ENCODE peak calls at places on chromosomes 1 and 21, in eight cellular contexts. One of them, this sample, is unnamed.

GRCh38 chr1:172450524-172450885 is 6.6 kb upstream of the PIGC start:
- DNase-seq in tibial nerve: no peak
- DNase-seq in WTC11: no peak
- DNase-seq in GM12865: no peak
- DNase-seq in breast epithelium: no peak
- DNase-seq in heart left ventricle: no peak
- DNase-seq in HFF-Myc: no peak
- DNase-seq in A549: peak; percentile 12
- DNase-seq in this sample: no peak

GRCh38 chr1:12678350-12678749 is 34.5 kb downstream of the AADACL4 start:
- DNase-seq in tibial nerve: no peak
- DNase-seq in WTC11: no peak
- DNase-seq in GM12865: no peak
- DNase-seq in breast epithelium: peak; percentile 23
- DNase-seq in heart left ventricle: no peak
- DNase-seq in HFF-Myc: no peak
- DNase-seq in A549: no peak
- DNase-seq in this sample: no peak

GRCh38 chr21:28521932-28522826 is 470.5 kb downstream of the LTN1 start:
- DNase-seq in tibial nerve: no peak
- DNase-seq in WTC11: no peak
- DNase-seq in GM12865: peak; percentile 54
- DNase-seq in breast epithelium: no peak
- DNase-seq in heart left ventricle: no peak
- DNase-seq in HFF-Myc: peak; percentile 74
- DNase-seq in A549: no peak
- DNase-seq in this sample: no peak

GRCh38 chr1:51293898-51294515 is 36.4 kb downstream of the TTC39A start:
- DNase-seq in tibial nerve: no peak
- DNase-seq in WTC11: no peak
- DNase-seq in GM12865: no peak
- DNase-seq in breast epithelium: no peak
- DNase-seq in heart left ventricle: no peak
- DNase-seq in HFF-Myc: no peak
- DNase-seq in A549: no peak
- DNase-seq in this sample: no peak

GRCh38 chr1:20153000-20153418 is 13.9 kb downstream of the PLA2G2F start:
- DNase-seq in tibial nerve: peak; percentile 56
- DNase-seq in WTC11: peak; percentile 44
- DNase-seq in GM12865: no peak
- DNase-seq in breast epithelium: peak; percentile 44
- DNase-seq in heart left ventricle: no peak
- DNase-seq in HFF-Myc: no peak
- DNase-seq in A549: no peak
- DNase-seq in this sample: no peak

GRCh38 chr1:50516056-50516455 is 92.8 kb upstream of the DMRTA2 start:
- DNase-seq in tibial nerve: no peak
- DNase-seq in WTC11: no peak
- DNase-seq in GM12865: no peak
- DNase-seq in breast epithelium: no peak
- DNase-seq in heart left ventricle: no peak
- DNase-seq in HFF-Myc: no peak
- DNase-seq in A549: no peak
- DNase-seq in this sample: no peak

GRCh38 chr1:12453400-12454343 is 164.3 kb downstream of the DHRS3 start:
- DNase-seq in tibial nerve: no peak
- DNase-seq in WTC11: no peak
- DNase-seq in GM12865: no peak
- DNase-seq in breast epithelium: peak; percentile 57
- DNase-seq in heart left ventricle: no peak
- DNase-seq in HFF-Myc: no peak
- DNase-seq in A549: no peak
- DNase-seq in this sample: no peak

GRCh38 chr1:21261551-21262281 is 28.5 kb downstream of the ECE1 start:
- DNase-seq in tibial nerve: peak; percentile 73
- DNase-seq in WTC11: no peak
- DNase-seq in GM12865: peak; percentile 8
- DNase-seq in breast epithelium: peak; percentile 59
- DNase-seq in heart left ventricle: peak; percentile 80
- DNase-seq in HFF-Myc: peak; percentile 89
- DNase-seq in A549: peak; percentile 81
- DNase-seq in this sample: no peak

GRCh38 chr1:81708239-81708638 is 92.5 kb upstream of the ADGRL2 start:
- DNase-seq in tibial nerve: no peak
- DNase-seq in WTC11: no peak
- DNase-seq in GM12865: no peak
- DNase-seq in breast epithelium: no peak
- DNase-seq in heart left ventricle: no peak
- DNase-seq in HFF-Myc: no peak
- DNase-seq in A549: no peak
- DNase-seq in this sample: no peak

GRCh38 chr1:37038079-37038702 is 3.9 kb upstream of the GRIK3 start:
- DNase-seq in tibial nerve: no peak
- DNase-seq in WTC11: peak; percentile 38
- DNase-seq in GM12865: peak; percentile 2
- DNase-seq in breast epithelium: peak; percentile 50
- DNase-seq in heart left ventricle: no peak
- DNase-seq in HFF-Myc: no peak
- DNase-seq in A549: peak; percentile 7
- DNase-seq in this sample: no peak

GRCh38 chr1:218476385-218476784 is 131.2 kb downstream of the TGFB2 start:
- DNase-seq in tibial nerve: no peak
- DNase-seq in WTC11: no peak
- DNase-seq in GM12865: no peak
- DNase-seq in breast epithelium: no peak
- DNase-seq in heart left ventricle: no peak
- DNase-seq in HFF-Myc: no peak
- DNase-seq in A549: no peak
- DNase-seq in this sample: no peak

GRCh38 chr1:60000625-60001024 is 72.9 kb downstream of the C1orf87 start:
- DNase-seq in tibial nerve: no peak
- DNase-seq in WTC11: no peak
- DNase-seq in GM12865: no peak
- DNase-seq in breast epithelium: no peak
- DNase-seq in heart left ventricle: no peak
- DNase-seq in HFF-Myc: no peak
- DNase-seq in A549: no peak
- DNase-seq in this sample: no peak

GRCh38 chr1:109075531-109076490 is at the start of gene TAF13:
- DNase-seq in tibial nerve: peak; percentile 86
- DNase-seq in WTC11: peak; percentile 92
- DNase-seq in GM12865: peak; percentile 95
- DNase-seq in breast epithelium: peak; percentile 91
- DNase-seq in heart left ventricle: peak; percentile 97
- DNase-seq in HFF-Myc: peak; percentile 71
- DNase-seq in A549: peak; percentile 80
- DNase-seq in this sample: peak; percentile 86

GRCh38 chr21:39105341-39105765 is 77.9 kb downstream of the PSMG1 start:
- DNase-seq in tibial nerve: no peak
- DNase-seq in WTC11: no peak
- DNase-seq in GM12865: no peak
- DNase-seq in breast epithelium: no peak
- DNase-seq in heart left ventricle: no peak
- DNase-seq in HFF-Myc: no peak
- DNase-seq in A549: no peak
- DNase-seq in this sample: no peak

GRCh38 chr1:188314557-188315137 is 1485.9 kb downstream of the PLA2G4A start:
- DNase-seq in tibial nerve: no peak
- DNase-seq in WTC11: no peak
- DNase-seq in GM12865: no peak
- DNase-seq in breast epithelium: no peak
- DNase-seq in heart left ventricle: no peak
- DNase-seq in HFF-Myc: no peak
- DNase-seq in A549: no peak
- DNase-seq in this sample: no peak

GRCh38 chr1:153749408-153750005 is 21.7 kb downstream of the INTS3 start:
- DNase-seq in tibial nerve: peak; percentile 93
- DNase-seq in WTC11: peak; percentile 85
- DNase-seq in GM12865: peak; percentile 88
- DNase-seq in breast epithelium: peak; percentile 83
- DNase-seq in heart left ventricle: peak; percentile 89
- DNase-seq in HFF-Myc: peak; percentile 56
- DNase-seq in A549: peak; percentile 92
- DNase-seq in this sample: peak; percentile 65

GRCh38 chr1:9719978-9720722 is 68.6 kb downstream of the PIK3CD start:
- DNase-seq in tibial nerve: no peak
- DNase-seq in WTC11: peak; percentile 76
- DNase-seq in GM12865: no peak
- DNase-seq in breast epithelium: no peak
- DNase-seq in heart left ventricle: no peak
- DNase-seq in HFF-Myc: no peak
- DNase-seq in A549: no peak
- DNase-seq in this sample: no peak

GRCh38 chr1:9715536-9716226 is 64.2 kb downstream of the PIK3CD start:
- DNase-seq in tibial nerve: no peak
- DNase-seq in WTC11: no peak
- DNase-seq in GM12865: no peak
- DNase-seq in breast epithelium: no peak
- DNase-seq in heart left ventricle: no peak
- DNase-seq in HFF-Myc: no peak
- DNase-seq in A549: no peak
- DNase-seq in this sample: no peak

GRCh38 chr1:9717193-9718005 is 65.9 kb downstream of the PIK3CD start:
- DNase-seq in tibial nerve: peak; percentile 63
- DNase-seq in WTC11: peak; percentile 62
- DNase-seq in GM12865: peak; percentile 87
- DNase-seq in breast epithelium: peak; percentile 83
- DNase-seq in heart left ventricle: peak; percentile 84
- DNase-seq in HFF-Myc: no peak
- DNase-seq in A549: no peak
- DNase-seq in this sample: no peak

GRCh38 chr1:9716404-9717192 is 65.1 kb downstream of the PIK3CD start:
- DNase-seq in tibial nerve: no peak
- DNase-seq in WTC11: no peak
- DNase-seq in GM12865: no peak
- DNase-seq in breast epithelium: no peak
- DNase-seq in heart left ventricle: no peak
- DNase-seq in HFF-Myc: no peak
- DNase-seq in A549: no peak
- DNase-seq in this sample: no peak

GRCh38 chr1:9718006-9718680 is 66.6 kb downstream of the PIK3CD start:
- DNase-seq in tibial nerve: no peak
- DNase-seq in WTC11: no peak
- DNase-seq in GM12865: no peak
- DNase-seq in breast epithelium: no peak
- DNase-seq in heart left ventricle: no peak
- DNase-seq in HFF-Myc: no peak
- DNase-seq in A549: no peak
- DNase-seq in this sample: no peak
- TF ChIP-seq CTCF in tibial nerve: no peak
- TF ChIP-seq CTCF in WTC11: no peak
- TF ChIP-seq CTCF in GM12865: no peak
- TF ChIP-seq CTCF in breast epithelium: no peak
- TF ChIP-seq CTCF in heart left ventricle: no peak
- TF ChIP-seq CTCF in HFF-Myc: no peak
- TF ChIP-seq CTCF in A549: no peak
- TF ChIP-seq CTCF in this sample: no peak

GRCh38 chr1:166884040-166884642 is 8.1 kb upstream of the TADA1 start:
- DNase-seq in tibial nerve: no peak
- DNase-seq in WTC11: peak; percentile 91
- DNase-seq in GM12865: peak; percentile 22
- DNase-seq in breast epithelium: peak; percentile 28
- DNase-seq in heart left ventricle: peak; percentile 73
- DNase-seq in HFF-Myc: no peak
- DNase-seq in A549: peak; percentile 13
- DNase-seq in this sample: no peak
- TF ChIP-seq CTCF in tibial nerve: peak; percentile 64
- TF ChIP-seq CTCF in WTC11: peak; percentile 70
- TF ChIP-seq CTCF in GM12865: peak; percentile 46
- TF ChIP-seq CTCF in breast epithelium: peak; percentile 48
- TF ChIP-seq CTCF in heart left ventricle: peak; percentile 64
- TF ChIP-seq CTCF in HFF-Myc: peak; percentile 65
- TF ChIP-seq CTCF in A549: peak; percentile 18
- TF ChIP-seq CTCF in this sample: peak; percentile 35

GRCh38 chr1:39681999-39682398 is 9.2 kb downstream of the HPCAL4 start:
- DNase-seq in tibial nerve: no peak
- DNase-seq in WTC11: no peak
- DNase-seq in GM12865: no peak
- DNase-seq in breast epithelium: no peak
- DNase-seq in heart left ventricle: no peak
- DNase-seq in HFF-Myc: no peak
- DNase-seq in A549: no peak
- DNase-seq in this sample: no peak

GRCh38 chr1:39683591-39684312 is 7.5 kb downstream of the HPCAL4 start:
- DNase-seq in tibial nerve: peak; percentile 12
- DNase-seq in WTC11: peak; percentile 50
- DNase-seq in GM12865: no peak
- DNase-seq in breast epithelium: no peak
- DNase-seq in heart left ventricle: no peak
- DNase-seq in HFF-Myc: no peak
- DNase-seq in A549: no peak
- DNase-seq in this sample: no peak

GRCh38 chr1:39685071-39685470 is 6.2 kb downstream of the HPCAL4 start:
- DNase-seq in tibial nerve: no peak
- DNase-seq in WTC11: no peak
- DNase-seq in GM12865: no peak
- DNase-seq in breast epithelium: no peak
- DNase-seq in heart left ventricle: no peak
- DNase-seq in HFF-Myc: no peak
- DNase-seq in A549: no peak
- DNase-seq in this sample: no peak

GRCh38 chr1:39687243-39687642 is 4.0 kb downstream of the HPCAL4 start:
- DNase-seq in tibial nerve: no peak
- DNase-seq in WTC11: no peak
- DNase-seq in GM12865: no peak
- DNase-seq in breast epithelium: no peak
- DNase-seq in heart left ventricle: no peak
- DNase-seq in HFF-Myc: no peak
- DNase-seq in A549: no peak
- DNase-seq in this sample: no peak

GRCh38 chr1:39684313-39684664 is 6.9 kb downstream of the HPCAL4 start:
- DNase-seq in tibial nerve: no peak
- DNase-seq in WTC11: no peak
- DNase-seq in GM12865: no peak
- DNase-seq in breast epithelium: no peak
- DNase-seq in heart left ventricle: no peak
- DNase-seq in HFF-Myc: no peak
- DNase-seq in A549: no peak
- DNase-seq in this sample: no peak
- TF ChIP-seq CTCF in tibial nerve: no peak
- TF ChIP-seq CTCF in WTC11: no peak
- TF ChIP-seq CTCF in GM12865: no peak
- TF ChIP-seq CTCF in breast epithelium: no peak
- TF ChIP-seq CTCF in heart left ventricle: no peak
- TF ChIP-seq CTCF in HFF-Myc: no peak
- TF ChIP-seq CTCF in A549: no peak
- TF ChIP-seq CTCF in this sample: no peak

DNA sequence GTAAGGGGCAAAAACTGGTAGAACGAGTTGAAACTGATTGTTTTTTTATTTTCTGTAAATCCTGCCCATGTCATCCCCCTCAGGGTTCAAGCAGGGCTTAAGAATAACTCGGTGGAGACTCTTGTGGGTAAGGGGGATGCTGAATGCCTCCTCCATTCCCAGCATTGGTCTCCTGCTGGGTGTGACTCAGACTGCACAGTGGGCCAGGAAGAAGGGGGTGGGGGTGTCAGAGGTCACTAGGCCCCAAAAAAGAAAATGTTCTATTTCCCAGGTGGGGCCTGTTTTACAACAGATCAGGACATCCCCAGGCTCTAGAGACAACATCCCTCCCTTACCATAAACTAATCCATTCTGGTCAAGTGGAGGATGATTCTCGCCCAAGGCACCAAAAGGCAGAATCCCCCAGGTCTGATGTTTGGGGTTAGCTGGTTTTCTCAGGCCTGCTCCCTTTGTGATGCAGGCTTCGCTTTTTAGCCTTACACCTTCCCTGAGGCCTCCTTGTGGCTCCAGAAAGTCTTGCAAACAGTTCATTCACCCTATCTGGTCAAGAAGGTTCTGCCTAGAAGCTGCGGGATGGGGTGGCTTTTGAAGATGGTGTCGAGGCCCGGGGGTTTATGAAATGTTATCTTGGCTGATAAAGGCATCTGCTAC is 10.7 kb upstream of the GRHL3 start:
- DNase-seq in tibial nerve: no peak
- DNase-seq in WTC11: peak; percentile 49
- DNase-seq in GM12865: peak; percentile 44
- DNase-seq in breast epithelium: no peak
- DNase-seq in heart left ventricle: no peak
- DNase-seq in HFF-Myc: no peak
- DNase-seq in A549: no peak
- DNase-seq in this sample: no peak
- TF ChIP-seq CTCF in tibial nerve: no peak
- TF ChIP-seq CTCF in WTC11: no peak
- TF ChIP-seq CTCF in GM12865: peak; percentile 13
- TF ChIP-seq CTCF in breast epithelium: no peak
- TF ChIP-seq CTCF in heart left ventricle: no peak
- TF ChIP-seq CTCF in HFF-Myc: peak; percentile 33
- TF ChIP-seq CTCF in A549: no peak
- TF ChIP-seq CTCF in this sample: no peak

This sample was measured in omental fat pad.